ENCODE peak calls at places on chromosomes 7 and 10, in seven cellular contexts. C is GM23248; A is head of caudate nucleus; J is CD8-positive, alpha-beta T cell; S is right cardiac atrium; N is Caki2; U is kidney epithelial cell. O is an unnamed sample.

GRCh38 chr7:26328498-26329390 is 37.1 kb downstream of the SNX10 start:
- DNase-seq in C (no peak), S (no peak), N (no peak), J (no peak), A (no peak), U (no peak), O (no peak)

GRCh38 chr10:19200211-19200610 is 151.6 kb downstream of the MALRD1 start:
- DNase-seq in C (no peak), N (no peak), J (no peak), A (no peak), S (no peak), U (no peak), O (no peak)

GRCh38 chr7:29424295-29424983 is 139.2 kb upstream of the PRR15 start:
- DNase-seq in C (no peak), U (no peak), J (no peak), N (no peak), S (no peak), A (no peak), O (no peak)

GRCh38 chr10:71427246-71427645 is 30.5 kb downstream of the CDH23 start:
- DNase-seq in C (no peak), N (no peak), J (no peak), U (no peak), S (no peak), A (no peak), O (no peak)

GRCh38 chr7:159158888-159159405 is 14.3 kb upstream of the VIPR2 start:
- DNase-seq in N (no peak), A (no peak), U (no peak), C (no peak), J (no peak), S (no peak), O (no peak)

GRCh38 chr10:119406888-119407777 is 135.4 kb downstream of the RGS10 start:
- DNase-seq in C (no peak), A (no peak), J (no peak), U (no peak), N (no peak), S (no peak), O (no peak)

GRCh38 chr10:10798543-10799192 is 219.0 kb upstream of the CELF2 start:
- DNase-seq in J (no peak), N (no peak), S (peak), C (peak), U (no peak), A (peak), O (no peak)

GRCh38 chr10:72276013-72276387 is 2.3 kb downstream of the DDIT4 start:
- DNase-seq in S (no peak), J (no peak), A (no peak), N (peak), U (no peak), C (no peak), O (no peak)

GRCh38 chr7:51324206-51324884 is 7.7 kb upstream of the COBL start:
- DNase-seq in J (no peak), N (no peak), A (no peak), U (no peak), C (peak), S (no peak), O (peak)

GRCh38 chr10:85612378-85612775 is 754.2 kb downstream of the GRID1 start:
- DNase-seq in A (no peak), J (peak), S (no peak), N (no peak), C (no peak), U (no peak), O (no peak)

GRCh38 chr7:4713183-4713784 is 31.2 kb downstream of the FOXK1 start:
- DNase-seq in N (peak), S (no peak), J (no peak), C (peak), U (no peak), A (no peak), O (no peak)

GRCh38 chr7:35695987-35696386 is 1.1 kb upstream of the HERPUD2 start:
- DNase-seq in U (no peak), C (no peak), J (no peak), S (no peak), N (no peak), A (no peak), O (no peak)

GRCh38 chr10:70404906-70405824 is 1.2 kb downstream of the EIF4EBP2 start:
- DNase-seq in A (peak), S (peak), U (peak), N (peak), J (peak), C (peak), O (peak)

GRCh38 chr10:12938271-12938670 is 63.2 kb downstream of the CCDC3 start:
- DNase-seq in S (no peak), N (no peak), C (no peak), A (no peak), J (no peak), U (no peak), O (no peak)

GRCh38 chr7:157817433-157817832 is 480.6 kb downstream of the DNAJB6 start:
- DNase-seq in J (no peak), S (no peak), U (no peak), N (no peak), C (no peak), A (no peak), O (no peak)

GRCh38 chr10:4344544-4344994 is 481.4 kb upstream of the AKR1E2 start:
- DNase-seq in S (peak), N (peak), A (peak), U (peak), J (no peak), C (peak), O (peak)

GRCh38 chr10:133227256-133227655 is 2.8 kb upstream of the UTF1 start:
- DNase-seq in C (no peak), J (no peak), U (no peak), N (no peak), S (no peak), A (no peak), O (no peak)

GRCh38 chr7:155214328-155214986 is 83.2 kb upstream of the INSIG1 start:
- DNase-seq in C (peak), N (no peak), J (no peak), A (no peak), U (no peak), S (no peak), O (no peak)

GRCh38 chr7:55641811-55642210 is 69.5 kb upstream of the VOPP1 start:
- DNase-seq in S (no peak), U (no peak), J (no peak), N (no peak), A (no peak), C (peak), O (no peak)